ENCODE peak calls at places on chromosomes 7 and 10, in nine cellular contexts. One of them, this sample, is unnamed.
A peak's percentile ranks its signal among the peaks of the same experiment; 100 is the strongest.

GRCh38 chr10:35577915-35578607 is 27.1 kb upstream of the GJD4 start:
- DNase-seq in ovary: no peak
- DNase-seq in A549: no peak
- DNase-seq in IMR-90: no peak
- DNase-seq in HCT116: no peak
- DNase-seq in endothelial cell of umbilical vein: peak; percentile 66
- DNase-seq in Peyer's patch: no peak
- DNase-seq in sigmoid colon: no peak
- DNase-seq in prostate gland: no peak
- DNase-seq in this sample: no peak

GRCh38 chr7:102432476-102433318 is 678 bp upstream of the ORAI2 start:
- DNase-seq in HCT116: no peak
- DNase-seq in sigmoid colon: no peak
- DNase-seq in endothelial cell of umbilical vein: no peak
- DNase-seq in A549: no peak
- DNase-seq in IMR-90: no peak
- DNase-seq in ovary: no peak
- DNase-seq in Peyer's patch: peak; percentile 64
- DNase-seq in prostate gland: no peak
- DNase-seq in this sample: no peak

GRCh38 chr10:125095228-125095627 is 65.1 kb downstream of the CTBP2 start:
- DNase-seq in A549: no peak
- DNase-seq in HCT116: no peak
- DNase-seq in IMR-90: no peak
- DNase-seq in prostate gland: no peak
- DNase-seq in Peyer's patch: no peak
- DNase-seq in ovary: peak; percentile 22
- DNase-seq in endothelial cell of umbilical vein: no peak
- DNase-seq in sigmoid colon: peak; percentile 57
- DNase-seq in this sample: no peak

GRCh38 chr10:86718556-86718955 is 37.9 kb upstream of the BMPR1A start:
- DNase-seq in HCT116: no peak
- DNase-seq in IMR-90: no peak
- DNase-seq in Peyer's patch: no peak
- DNase-seq in endothelial cell of umbilical vein: no peak
- DNase-seq in A549: no peak
- DNase-seq in sigmoid colon: peak; percentile 50
- DNase-seq in ovary: no peak
- DNase-seq in prostate gland: no peak
- DNase-seq in this sample: no peak

GRCh38 chr10:130858626-130859025 is 452.9 kb downstream of the TCERG1L start:
- DNase-seq in ovary: no peak
- DNase-seq in endothelial cell of umbilical vein: no peak
- DNase-seq in A549: no peak
- DNase-seq in Peyer's patch: no peak
- DNase-seq in prostate gland: no peak
- DNase-seq in IMR-90: no peak
- DNase-seq in HCT116: no peak
- DNase-seq in sigmoid colon: no peak
- DNase-seq in this sample: no peak

GRCh38 chr10:26430641-26431163 is 7.4 kb upstream of the APBB1IP start:
- DNase-seq in sigmoid colon: no peak
- DNase-seq in Peyer's patch: no peak
- DNase-seq in prostate gland: no peak
- DNase-seq in HCT116: no peak
- DNase-seq in IMR-90: no peak
- DNase-seq in A549: no peak
- DNase-seq in endothelial cell of umbilical vein: no peak
- DNase-seq in ovary: no peak
- DNase-seq in this sample: no peak

GRCh38 chr7:100122067-100122466 is 2.6 kb downstream of the CNPY4 start:
- DNase-seq in endothelial cell of umbilical vein: no peak
- DNase-seq in Peyer's patch: no peak
- DNase-seq in HCT116: no peak
- DNase-seq in sigmoid colon: no peak
- DNase-seq in A549: no peak
- DNase-seq in prostate gland: no peak
- DNase-seq in IMR-90: no peak
- DNase-seq in ovary: no peak
- DNase-seq in this sample: no peak

GRCh38 chr7:55522268-55522902 is 49.9 kb downstream of the VOPP1 start:
- DNase-seq in prostate gland: no peak
- DNase-seq in Peyer's patch: no peak
- DNase-seq in endothelial cell of umbilical vein: no peak
- DNase-seq in IMR-90: no peak
- DNase-seq in sigmoid colon: no peak
- DNase-seq in A549: no peak
- DNase-seq in HCT116: no peak
- DNase-seq in ovary: no peak
- DNase-seq in this sample: no peak

GRCh38 chr10:4763513-4763912 is 62.5 kb upstream of the AKR1E2 start:
- DNase-seq in HCT116: no peak
- DNase-seq in endothelial cell of umbilical vein: no peak
- DNase-seq in prostate gland: no peak
- DNase-seq in Peyer's patch: no peak
- DNase-seq in sigmoid colon: no peak
- DNase-seq in A549: no peak
- DNase-seq in IMR-90: no peak
- DNase-seq in ovary: no peak
- DNase-seq in this sample: no peak

GRCh38 chr7:123649956-123650355 is 5.7 kb upstream of the LMOD2 start:
- DNase-seq in sigmoid colon: no peak
- DNase-seq in ovary: no peak
- DNase-seq in Peyer's patch: no peak
- DNase-seq in HCT116: no peak
- DNase-seq in A549: no peak
- DNase-seq in endothelial cell of umbilical vein: peak; percentile 46
- DNase-seq in IMR-90: no peak
- DNase-seq in prostate gland: no peak
- DNase-seq in this sample: no peak

GRCh38 chr7:381211-382117 is 91.5 kb downstream of the FOXL3 start:
- DNase-seq in A549: no peak
- DNase-seq in IMR-90: no peak
- DNase-seq in Peyer's patch: no peak
- DNase-seq in sigmoid colon: no peak
- DNase-seq in endothelial cell of umbilical vein: no peak
- DNase-seq in ovary: peak; percentile 9
- DNase-seq in prostate gland: no peak
- DNase-seq in HCT116: no peak
- DNase-seq in this sample: no peak

GRCh38 chr10:63522129-63522687 is 1.0 kb downstream of the REEP3 start:
- DNase-seq in sigmoid colon: no peak
- DNase-seq in prostate gland: no peak
- DNase-seq in HCT116: no peak
- DNase-seq in endothelial cell of umbilical vein: peak; percentile 72
- DNase-seq in ovary: no peak
- DNase-seq in A549: peak; percentile 73
- DNase-seq in Peyer's patch: no peak
- DNase-seq in IMR-90: peak; percentile 47
- DNase-seq in this sample: no peak

GRCh38 chr10:113762083-113762482 is 10.6 kb downstream of the PLEKHS1 start:
- DNase-seq in ovary: no peak
- DNase-seq in HCT116: no peak
- DNase-seq in prostate gland: no peak
- DNase-seq in sigmoid colon: no peak
- DNase-seq in Peyer's patch: no peak
- DNase-seq in endothelial cell of umbilical vein: no peak
- DNase-seq in A549: no peak
- DNase-seq in IMR-90: no peak
- DNase-seq in this sample: no peak

GRCh38 chr7:27180431-27181175 is 4.4 kb downstream of the HOXA11 start:
- DNase-seq in Peyer's patch: no peak
- DNase-seq in IMR-90: no peak
- DNase-seq in ovary: no peak
- DNase-seq in prostate gland: no peak
- DNase-seq in endothelial cell of umbilical vein: peak; percentile 11
- DNase-seq in A549: no peak
- DNase-seq in HCT116: no peak
- DNase-seq in sigmoid colon: peak; percentile 76
- DNase-seq in this sample: no peak

GRCh38 chr7:77348371-77348813 is 67.8 kb downstream of the GSAP start:
- DNase-seq in HCT116: no peak
- DNase-seq in Peyer's patch: no peak
- DNase-seq in endothelial cell of umbilical vein: peak; percentile 91
- DNase-seq in IMR-90: peak; percentile 82
- DNase-seq in ovary: peak; percentile 39
- DNase-seq in sigmoid colon: peak; percentile 78
- DNase-seq in prostate gland: no peak
- DNase-seq in A549: no peak
- DNase-seq in this sample: no peak

GRCh38 chr10:72814134-72814790 is 79.3 kb upstream of the OIT3 start:
- DNase-seq in sigmoid colon: no peak
- DNase-seq in ovary: no peak
- DNase-seq in IMR-90: no peak
- DNase-seq in Peyer's patch: no peak
- DNase-seq in endothelial cell of umbilical vein: peak; percentile 84
- DNase-seq in HCT116: no peak
- DNase-seq in A549: no peak
- DNase-seq in prostate gland: no peak
- DNase-seq in this sample: no peak

GRCh38 chr7:35038340-35038738 is 1.1 kb upstream of the DPY19L1 start:
- DNase-seq in sigmoid colon: no peak
- DNase-seq in prostate gland: no peak
- DNase-seq in Peyer's patch: no peak
- DNase-seq in HCT116: no peak
- DNase-seq in ovary: no peak
- DNase-seq in IMR-90: no peak
- DNase-seq in endothelial cell of umbilical vein: no peak
- DNase-seq in A549: no peak
- DNase-seq in this sample: no peak

GRCh38 chr10:95739046-95739445 is 16.9 kb upstream of the ENTPD1 start:
- DNase-seq in Peyer's patch: no peak
- DNase-seq in endothelial cell of umbilical vein: no peak
- DNase-seq in sigmoid colon: no peak
- DNase-seq in prostate gland: no peak
- DNase-seq in IMR-90: no peak
- DNase-seq in A549: no peak
- DNase-seq in HCT116: no peak
- DNase-seq in ovary: no peak
- DNase-seq in this sample: no peak

GRCh38 chr10:95742529-95742884 is 13.5 kb upstream of the ENTPD1 start:
- DNase-seq in HCT116: no peak
- DNase-seq in Peyer's patch: no peak
- DNase-seq in prostate gland: peak; percentile 46
- DNase-seq in sigmoid colon: no peak
- DNase-seq in IMR-90: peak; percentile 5
- DNase-seq in A549: no peak
- DNase-seq in ovary: no peak
- DNase-seq in endothelial cell of umbilical vein: peak; percentile 96
- DNase-seq in this sample: no peak

GRCh38 chr10:95745487-95745886 is 10.5 kb upstream of the ENTPD1 start:
- DNase-seq in Peyer's patch: no peak
- DNase-seq in A549: no peak
- DNase-seq in HCT116: no peak
- DNase-seq in sigmoid colon: no peak
- DNase-seq in IMR-90: no peak
- DNase-seq in ovary: no peak
- DNase-seq in endothelial cell of umbilical vein: no peak
- DNase-seq in prostate gland: no peak
- DNase-seq in this sample: no peak

GRCh38 chr10:95742962-95743535 is 12.9 kb upstream of the ENTPD1 start:
- DNase-seq in HCT116: no peak
- DNase-seq in A549: no peak
- DNase-seq in IMR-90: no peak
- DNase-seq in endothelial cell of umbilical vein: peak; percentile 45
- DNase-seq in ovary: no peak
- DNase-seq in prostate gland: no peak
- DNase-seq in Peyer's patch: no peak
- DNase-seq in sigmoid colon: no peak
- DNase-seq in this sample: no peak

GRCh38 chr10:95741807-95742528 is 14.0 kb upstream of the ENTPD1 start:
- DNase-seq in ovary: no peak
- DNase-seq in prostate gland: no peak
- DNase-seq in endothelial cell of umbilical vein: peak; percentile 98
- DNase-seq in Peyer's patch: peak; percentile 64
- DNase-seq in A549: no peak
- DNase-seq in IMR-90: peak; percentile 35
- DNase-seq in HCT116: no peak
- DNase-seq in sigmoid colon: no peak
- DNase-seq in this sample: no peak
- H3K4me3 ChIP-seq in ovary: no peak overlapping the region
- H3K4me3 ChIP-seq in prostate gland: no peak overlapping the region
- H3K4me3 ChIP-seq in endothelial cell of umbilical vein: peak overlapping the region; percentile 1
- H3K4me3 ChIP-seq in Peyer's patch: no peak overlapping the region
- H3K4me3 ChIP-seq in A549: no peak overlapping the region
- H3K4me3 ChIP-seq in IMR-90: no peak overlapping the region
- H3K4me3 ChIP-seq in HCT116: no peak overlapping the region
- H3K4me3 ChIP-seq in sigmoid colon: no peak overlapping the region
- H3K4me3 ChIP-seq in this sample: no peak overlapping the region

DNA sequence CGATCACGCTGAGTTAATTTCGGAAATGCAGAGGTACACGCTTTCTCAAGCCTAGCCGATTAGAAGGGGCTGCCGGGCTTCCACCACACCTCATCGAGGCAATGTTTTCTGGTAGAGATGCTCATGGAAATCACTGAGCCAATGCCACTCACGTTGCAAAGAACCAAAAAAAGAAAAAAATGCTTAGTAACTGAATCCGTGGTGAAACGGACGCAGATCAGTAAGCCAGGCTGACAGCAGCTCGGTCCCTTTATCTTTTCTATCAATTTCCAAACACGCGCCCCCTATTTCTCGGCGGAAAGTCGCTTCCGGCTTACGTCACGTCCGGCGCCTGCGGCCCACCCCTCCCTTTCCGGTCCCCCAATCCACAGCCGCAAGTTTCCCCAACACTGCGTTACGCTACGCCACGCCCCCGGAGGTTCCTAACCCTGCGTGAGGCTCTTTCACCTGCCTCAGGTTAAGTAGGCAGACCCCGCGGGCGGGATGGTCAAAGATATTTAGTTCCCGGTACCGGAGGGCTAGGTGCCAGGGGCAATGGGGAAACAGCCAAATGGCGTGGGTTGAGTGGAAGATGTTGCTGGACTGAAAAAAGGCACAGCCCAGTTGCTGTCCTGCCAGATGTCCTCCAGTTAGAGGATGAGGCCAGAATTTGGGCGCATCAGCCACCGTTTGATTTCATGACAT is at the start of gene NSUN6:
- DNase-seq in IMR-90: peak; percentile 85
- DNase-seq in prostate gland: peak; percentile 88
- DNase-seq in ovary: peak; percentile 92
- DNase-seq in A549: peak; percentile 71
- DNase-seq in Peyer's patch: peak; percentile 94
- DNase-seq in HCT116: peak; percentile 75
- DNase-seq in sigmoid colon: peak; percentile 95
- DNase-seq in endothelial cell of umbilical vein: peak; percentile 84
- DNase-seq in this sample: peak; percentile 58
- TF ChIP-seq POLR2A in IMR-90: peak; percentile 81
- TF ChIP-seq POLR2A in prostate gland: peak; percentile 79
- TF ChIP-seq POLR2A in ovary: peak; percentile 92
- TF ChIP-seq POLR2A in A549: peak; percentile 37
- TF ChIP-seq POLR2A in Peyer's patch: peak; percentile 71
- TF ChIP-seq POLR2A in HCT116: no peak
- TF ChIP-seq POLR2A in sigmoid colon: peak; percentile 45
- TF ChIP-seq POLR2A in endothelial cell of umbilical vein: peak; percentile 62
- TF ChIP-seq POLR2A in this sample: no peak

GRCh38 chr7:96481831-96482230 is 159.9 kb upstream of the SLC25A13 start:
- DNase-seq in IMR-90: peak; percentile 1
- DNase-seq in prostate gland: no peak
- DNase-seq in Peyer's patch: no peak
- DNase-seq in A549: no peak
- DNase-seq in sigmoid colon: no peak
- DNase-seq in endothelial cell of umbilical vein: no peak
- DNase-seq in HCT116: no peak
- DNase-seq in ovary: no peak
- DNase-seq in this sample: no peak
- H3K4me3 ChIP-seq in IMR-90: no peak overlapping the region
- H3K4me3 ChIP-seq in prostate gland: no peak overlapping the region
- H3K4me3 ChIP-seq in Peyer's patch: no peak overlapping the region
- H3K4me3 ChIP-seq in A549: no peak overlapping the region
- H3K4me3 ChIP-seq in sigmoid colon: no peak overlapping the region
- H3K4me3 ChIP-seq in endothelial cell of umbilical vein: no peak overlapping the region
- H3K4me3 ChIP-seq in HCT116: no peak overlapping the region
- H3K4me3 ChIP-seq in ovary: no peak overlapping the region
- H3K4me3 ChIP-seq in this sample: no peak overlapping the region

GRCh38 chr10:98414932-98415709 is at the start of gene PYROXD2:
- DNase-seq in prostate gland: peak; percentile 88
- DNase-seq in Peyer's patch: peak; percentile 62
- DNase-seq in IMR-90: peak; percentile 88
- DNase-seq in endothelial cell of umbilical vein: peak; percentile 88
- DNase-seq in ovary: peak; percentile 92
- DNase-seq in HCT116: peak; percentile 81
- DNase-seq in A549: peak; percentile 84
- DNase-seq in sigmoid colon: peak; percentile 97
- DNase-seq in this sample: no peak
- TF ChIP-seq POLR2A in prostate gland: peak; percentile 80
- TF ChIP-seq POLR2A in Peyer's patch: peak; percentile 43
- TF ChIP-seq POLR2A in IMR-90: peak; percentile 61
- TF ChIP-seq POLR2A in endothelial cell of umbilical vein: peak; percentile 96
- TF ChIP-seq POLR2A in ovary: peak; percentile 26
- TF ChIP-seq POLR2A in HCT116: peak; percentile 81
- TF ChIP-seq POLR2A in A549: peak; percentile 87
- TF ChIP-seq POLR2A in sigmoid colon: peak; percentile 65
- TF ChIP-seq POLR2A in this sample: peak; percentile 45

This sample was measured in esophagus squamous epithelium.